ENCODE peak calls at places on chromosomes 11 and 22, in five cellular contexts. U is RWPE1, P is HFFc6, O is GM10248, Z is spleen. H is an unnamed sample.

GRCh38 chr11:125128450-125128849 is 17.0 kb upstream of the TMEM218 start:
- DNase-seq in U (no peak), P (peak), O (no peak), Z (no peak), H (no peak)

GRCh38 chr11:66880484-66881211 is 23.8 kb downstream of the LRFN4 start:
- DNase-seq in U (peak), P (no peak), O (no peak), Z (no peak), H (no peak)

GRCh38 chr11:126918556-126918955 is 82.0 kb downstream of the KIRREL3 start:
- DNase-seq in U (no peak), P (peak), O (no peak), Z (no peak), H (no peak)

GRCh38 chr11:115656684-115657083 is 152.5 kb upstream of the CADM1 start:
- DNase-seq in U (no peak), P (no peak), O (no peak), Z (no peak), H (no peak)

GRCh38 chr22:27170491-27170890 is 513.1 kb downstream of the MIAT start:
- DNase-seq in U (no peak), P (peak), O (no peak), Z (no peak), H (no peak)

GRCh38 chr11:66951927-66952337 is 6.3 kb downstream of the PC start:
- DNase-seq in U (no peak), P (no peak), O (no peak), Z (no peak), H (no peak)

GRCh38 chr11:10695821-10696220 is 2.3 kb upstream of the IRAG1 start:
- DNase-seq in U (no peak), P (no peak), O (no peak), Z (no peak), H (no peak)

GRCh38 chr11:57567512-57568329 is at the start of gene UBE2L6:
- DNase-seq in U (peak), P (peak), O (peak), Z (peak), H (peak)

GRCh38 chr11:127059286-127060200 is 59.0 kb upstream of the KIRREL3 start:
- DNase-seq in U (no peak), P (peak), O (no peak), Z (no peak), H (no peak)

GRCh38 chr11:95245038-95245437 is 14.0 kb upstream of the SESN3 start:
- DNase-seq in U (peak), P (no peak), O (no peak), Z (no peak), H (peak)

DNA sequence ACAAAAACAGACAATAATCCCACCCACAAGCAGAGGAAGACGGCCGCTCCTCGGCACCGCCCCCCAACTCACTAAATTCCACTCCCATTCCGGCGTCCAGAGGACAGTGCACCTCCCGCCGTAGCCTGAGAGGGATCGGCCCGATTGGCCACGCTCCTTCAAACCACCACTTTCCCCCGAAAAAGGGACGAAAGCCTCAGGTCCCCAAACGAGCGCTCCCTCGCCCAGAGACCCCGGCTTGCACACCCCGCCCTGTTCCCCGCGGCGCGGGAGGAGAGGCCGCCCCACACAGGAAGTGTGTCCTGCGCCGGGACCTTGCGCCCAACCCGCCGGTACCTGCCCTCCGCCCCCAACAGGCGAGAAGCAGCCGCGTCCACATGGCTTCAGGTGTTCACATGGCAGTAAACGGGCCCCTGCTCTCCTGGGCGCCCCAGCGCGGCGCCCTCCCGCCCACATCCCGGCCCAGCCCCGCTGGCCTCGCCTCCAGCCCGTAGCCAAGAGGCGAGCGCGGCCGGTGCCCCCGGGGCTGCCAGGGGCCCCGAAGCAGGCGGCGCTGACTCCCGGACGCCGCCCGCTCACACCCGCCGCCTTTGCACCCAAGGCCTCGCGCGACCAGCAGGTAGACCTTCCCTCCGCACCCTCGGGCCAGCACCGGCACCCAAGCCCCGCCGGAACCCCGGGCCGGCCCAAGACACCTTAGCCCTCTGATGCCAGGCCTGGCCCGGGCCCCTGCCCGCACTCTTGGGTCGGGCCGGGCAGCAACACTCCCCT is 861 bp downstream of the TCF20 start:
- DNase-seq in U (peak), P (no peak), O (peak), Z (peak), H (peak)
- TF ChIP-seq CTCF in U (no peak), P (no peak), O (peak), Z (no peak), H (no peak)

GRCh38 chr22:41501209-41501608 is 32.3 kb downstream of the ACO2 start:
- DNase-seq in U (no peak), P (no peak), O (peak), Z (no peak), H (peak)
- TF ChIP-seq CTCF in U (no peak), P (peak), O (no peak), Z (no peak), H (peak)

DNA sequence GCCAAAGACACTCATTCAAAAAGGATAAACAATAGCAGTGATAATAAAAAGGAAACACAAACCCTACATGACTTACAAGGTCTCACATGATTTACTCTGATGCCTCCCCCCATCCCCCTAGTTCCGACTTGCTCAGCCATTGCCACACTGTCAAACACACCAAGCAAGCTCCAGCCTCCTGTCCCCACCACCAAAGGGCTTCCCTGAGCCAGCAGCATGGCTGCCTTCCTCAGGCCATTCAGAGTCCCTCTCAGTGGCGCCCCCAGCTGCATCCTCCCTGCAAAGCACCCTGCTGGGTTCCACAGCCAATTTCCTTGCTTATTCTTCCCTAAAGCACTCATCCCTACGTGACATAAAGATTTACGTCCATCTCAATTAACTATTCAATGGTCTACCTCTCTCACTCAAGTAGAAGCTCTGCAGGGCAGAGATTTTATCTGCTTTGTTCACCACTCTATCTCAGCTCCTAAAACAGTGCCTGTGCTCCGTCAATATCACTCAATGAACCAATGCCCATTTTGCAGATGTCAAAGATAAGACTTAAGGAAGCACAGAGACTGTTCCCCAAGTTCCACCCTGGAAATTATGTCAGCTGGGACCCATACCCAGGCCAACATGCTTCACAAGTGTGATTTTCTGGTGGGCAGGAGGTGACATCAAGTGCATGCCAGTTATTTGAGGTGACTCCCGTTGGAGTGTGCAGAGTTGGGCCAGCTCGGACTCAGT is 106.9 kb downstream of the SYN3 start:
- DNase-seq in U (no peak), P (no peak), O (no peak), Z (no peak), H (peak)
- TF ChIP-seq CTCF in U (no peak), P (peak), O (no peak), Z (no peak), H (no peak)

GRCh38 chr22:37632174-37633081 is 7.0 kb upstream of the SH3BP1 start:
- DNase-seq in U (no peak), P (no peak), O (peak), Z (peak), H (peak)

GRCh38 chr22:37635157-37635556 is 4.3 kb upstream of the SH3BP1 start:
- DNase-seq in U (no peak), P (no peak), O (no peak), Z (peak), H (no peak)

GRCh38 chr22:37633082-37633692 is 6.3 kb upstream of the SH3BP1 start:
- DNase-seq in U (no peak), P (no peak), O (peak), Z (peak), H (peak)

GRCh38 chr22:37634505-37635002 is 4.9 kb upstream of the SH3BP1 start:
- DNase-seq in U (no peak), P (no peak), O (no peak), Z (peak), H (peak)

GRCh38 chr22:37633693-37634504 is 5.6 kb upstream of the SH3BP1 start:
- DNase-seq in U (no peak), P (peak), O (peak), Z (peak), H (peak)
- TF ChIP-seq CTCF in U (no peak), P (peak), O (peak), Z (peak), H (peak)

GRCh38 chr22:39654527-39654926 is 84.0 kb downstream of the CACNA1I start:
- DNase-seq in U (no peak), P (no peak), O (no peak), Z (no peak), H (no peak)

GRCh38 chr22:39653787-39654077 is 83.2 kb downstream of the CACNA1I start:
- DNase-seq in U (no peak), P (no peak), O (no peak), Z (no peak), H (no peak)

GRCh38 chr22:39656495-39657490 is 86.2 kb downstream of the CACNA1I start:
- DNase-seq in U (no peak), P (no peak), O (no peak), Z (no peak), H (no peak)

GRCh38 chr22:39655736-39656285 is 85.3 kb downstream of the CACNA1I start:
- DNase-seq in U (no peak), P (no peak), O (no peak), Z (no peak), H (no peak)

GRCh38 chr22:39654959-39655579 is 84.5 kb downstream of the CACNA1I start:
- DNase-seq in U (no peak), P (no peak), O (no peak), Z (no peak), H (peak)
- TF ChIP-seq CTCF in U (no peak), P (peak), O (no peak), Z (no peak), H (no peak)

GRCh38 chr11:128125723-128126122 is 461.6 kb downstream of the ETS1 start:
- DNase-seq in U (no peak), P (no peak), O (no peak), Z (no peak), H (no peak)
- TF ChIP-seq CTCF in U (no peak), P (no peak), O (no peak), Z (no peak), H (no peak)

DNA sequence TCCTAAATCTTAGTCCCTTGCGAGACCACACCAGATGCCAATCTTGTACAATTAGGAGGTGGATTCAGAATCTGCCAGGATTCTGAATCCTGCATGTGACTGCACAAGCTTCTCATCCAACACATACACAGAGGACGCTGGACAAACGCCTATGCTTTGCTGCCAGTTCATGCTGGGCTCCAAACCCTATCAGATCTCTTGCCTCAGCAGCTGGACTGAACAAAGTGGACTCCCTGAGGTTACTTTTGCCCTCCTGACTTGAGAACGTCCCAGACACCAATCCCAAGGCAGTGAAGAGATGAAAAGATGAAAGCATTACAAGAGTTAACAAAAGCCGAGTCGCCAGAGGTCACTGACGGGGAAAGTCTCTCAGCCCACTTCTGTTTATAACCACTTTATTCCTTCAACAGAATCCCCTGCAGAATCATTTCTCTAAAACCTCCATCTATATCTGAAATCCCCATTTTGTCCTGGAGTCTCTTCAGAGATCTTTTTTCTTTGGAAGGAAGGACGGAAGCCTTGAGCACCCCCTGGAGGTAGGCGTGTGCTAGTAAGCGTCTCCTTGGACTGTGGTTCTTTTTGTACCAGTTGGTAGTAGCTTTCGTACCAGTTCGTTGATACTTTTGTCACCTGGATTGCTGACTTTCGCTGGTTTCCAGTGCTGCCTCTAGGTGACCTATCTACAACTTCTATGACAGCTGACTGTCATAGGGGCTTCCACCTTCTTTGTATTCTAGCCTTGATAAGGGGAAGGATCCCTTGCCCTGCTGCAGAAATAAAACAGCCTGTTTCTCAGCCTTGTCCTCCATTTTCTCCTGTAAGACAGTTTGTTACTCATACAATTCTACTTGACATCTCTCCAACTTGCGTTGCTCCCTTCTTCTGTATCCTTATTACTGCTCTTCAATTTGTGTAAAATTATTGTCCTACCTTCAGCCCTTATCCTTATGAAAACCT is 26.1 kb upstream of the EED start:
- DNase-seq in U (peak), P (peak), O (peak), Z (peak), H (peak)
- TF ChIP-seq CTCF in U (peak), P (peak), O (peak), Z (peak), H (peak)

GRCh38 chr11:119384332-119384731 is 2.8 kb upstream of the USP2 start:
- DNase-seq in U (no peak), P (no peak), O (no peak), Z (no peak), H (no peak)

GRCh38 chr11:119388103-119388502 is 6.6 kb upstream of the USP2 start:
- DNase-seq in U (no peak), P (no peak), O (peak), Z (no peak), H (no peak)

GRCh38 chr11:119389611-119390254 is 8.2 kb upstream of the USP2 start:
- DNase-seq in U (no peak), P (no peak), O (peak), Z (no peak), H (peak)
- TF ChIP-seq CTCF in U (peak), P (peak), O (peak), Z (no peak), H (peak)

H was measured in activated CD8-positive, alpha-beta T cell treated with anti-CD3 and anti-CD28 coated beads for 36 hours.